ENCODE peak calls at places on chromosome 21, in five cellular contexts. E is IMR-90, Q is body of pancreas, C is cardiac fibroblast, N is AG09309. S is an unnamed sample.

GRCh38 chr21:14687277-14687642 is 141.1 kb upstream of the SAMSN1 start:
- DNase-seq in Q (no peak), E (no peak), N (no peak), C (peak), S (no peak)

GRCh38 chr21:41169258-41169576 is 1.3 kb downstream of the BACE2 start:
- DNase-seq in N (no peak), E (no peak), C (no peak), Q (no peak), S (no peak)

GRCh38 chr21:36250423-36251075 is 69.4 kb upstream of the MORC3 start:
- DNase-seq in E (no peak), N (no peak), Q (no peak), C (no peak), S (no peak)

GRCh38 chr21:42188663-42189062 is 30.3 kb upstream of the ABCG1 start:
- DNase-seq in N (no peak), C (no peak), Q (no peak), E (no peak), S (no peak)

GRCh38 chr21:34128124-34128523 is 54.7 kb downstream of the MRPS6 start:
- DNase-seq in E (no peak), C (no peak), N (no peak), Q (no peak), S (no peak)

GRCh38 chr21:33844104-33844889 is 71.3 kb downstream of the ATP5PO start:
- DNase-seq in Q (peak), E (no peak), N (peak), C (peak), S (no peak)

GRCh38 chr21:34642211-34643075 is 26.4 kb upstream of the CLIC6 start:
- DNase-seq in C (peak), N (peak), E (peak), Q (no peak), S (no peak)

GRCh38 chr21:26800455-26801454 is 44.5 kb downstream of the ADAMTS1 start:
- DNase-seq in E (peak), C (peak), N (no peak), Q (peak), S (peak)

GRCh38 chr21:25733859-25734653 is 648 bp downstream of the ATP5PF start:
- DNase-seq in E (peak), C (peak), Q (peak), N (no peak), S (no peak)

GRCh38 chr21:42500736-42501135 is 4.7 kb upstream of the RSPH1 start:
- DNase-seq in Q (no peak), C (no peak), N (no peak), E (no peak), S (no peak)

GRCh38 chr21:14675774-14676530 is 129.8 kb upstream of the SAMSN1 start:
- DNase-seq in E (no peak), Q (peak), C (no peak), N (no peak), S (no peak)

GRCh38 chr21:33033094-33033951 is 7.6 kb downstream of the OLIG2 start:
- DNase-seq in Q (no peak), E (no peak), C (no peak), N (no peak), S (no peak)

GRCh38 chr21:35011681-35012080 is 37.4 kb downstream of the RUNX1 start:
- DNase-seq in E (peak), N (no peak), Q (no peak), C (no peak), S (no peak)

GRCh38 chr21:45945066-45945867 is 36.3 kb upstream of the COL6A1 start:
- DNase-seq in C (no peak), Q (no peak), N (no peak), E (no peak), S (no peak)
- TF ChIP-seq CTCF in C (no peak), Q (no peak), N (no peak), E (no peak), S (no peak)

GRCh38 chr21:45153358-45154318 is 79.3 kb downstream of the ADARB1 start:
- DNase-seq in N (no peak), C (peak), Q (no peak), E (peak), S (no peak)

GRCh38 chr21:45154511-45155508 is 80.4 kb downstream of the ADARB1 start:
- DNase-seq in E (peak), Q (no peak), N (no peak), C (peak), S (no peak)

GRCh38 chr21:45150630-45151265 is 76.4 kb downstream of the ADARB1 start:
- DNase-seq in C (no peak), N (no peak), Q (no peak), E (no peak), S (no peak)

GRCh38 chr21:45151484-45152115 is 77.2 kb downstream of the ADARB1 start:
- DNase-seq in C (peak), N (no peak), E (no peak), Q (no peak), S (no peak)

GRCh38 chr21:45152265-45152746 is 77.9 kb downstream of the ADARB1 start:
- DNase-seq in C (no peak), Q (peak), E (no peak), N (no peak), S (no peak)
- TF ChIP-seq CTCF in C (no peak), Q (peak), E (peak), N (no peak), S (no peak)

GRCh38 chr21:23398726-23399125 is 2208.6 kb downstream of the MRPL39 start:
- DNase-seq in C (no peak), N (no peak), E (no peak), Q (no peak), S (no peak)

GRCh38 chr21:23402929-23403520 is 2204.3 kb downstream of the MRPL39 start:
- DNase-seq in C (no peak), Q (no peak), N (no peak), E (no peak), S (no peak)

GRCh38 chr21:23401278-23401677 is 2206.0 kb downstream of the MRPL39 start:
- DNase-seq in E (no peak), N (no peak), C (no peak), Q (no peak), S (no peak)
- TF ChIP-seq CTCF in E (no peak), N (no peak), C (no peak), Q (no peak), S (no peak)

GRCh38 chr21:43925096-43925481 is 60.1 kb downstream of the AGPAT3 start:
- DNase-seq in C (no peak), E (no peak), Q (no peak), N (no peak), S (no peak)
- TF ChIP-seq CTCF in C (no peak), E (no peak), Q (no peak), N (no peak), S (no peak)